ENCODE peak calls at places on chromosomes 11 and 22, in five cellular contexts. Y is left cardiac atrium, P is RWPE2, H is heart right ventricle, N is T-helper 17 cell. W is an unnamed sample.

GRCh38 chr11:14446701-14447169 is 52.9 kb downstream of the COPB1 start:
- ATAC-seq in Y (no peak), P (peak), H (no peak), N (no peak), W (peak)

GRCh38 chr11:114183041-114183511 is 113.1 kb upstream of the NNMT start:
- ATAC-seq in Y (no peak), P (no peak), H (no peak), N (peak), W (no peak)

GRCh38 chr22:49768961-49769690 is 58.5 kb downstream of the BRD1 start:
- ATAC-seq in Y (peak), P (peak), H (peak), N (no peak), W (peak)

GRCh38 chr11:125020342-125020741 is 42.8 kb upstream of the SLC37A2 start:
- ATAC-seq in Y (no peak), P (no peak), H (no peak), N (no peak), W (no peak)

GRCh38 chr22:32080904-32081303 is 37.8 kb downstream of the SLC5A1 start:
- ATAC-seq in Y (peak), P (peak), H (no peak), N (peak), W (peak)

GRCh38 chr11:56331861-56332491 is 13.9 kb upstream of the OR8K1 start:
- ATAC-seq in Y (no peak), P (no peak), H (no peak), N (no peak), W (peak)

GRCh38 chr11:66904561-66904960 is 47.7 kb downstream of the LRFN4 start:
- ATAC-seq in Y (no peak), P (no peak), H (no peak), N (no peak), W (no peak)

GRCh38 chr22:35661377-35661937 is 13.2 kb downstream of the APOL6 start:
- ATAC-seq in Y (peak), P (no peak), H (no peak), N (peak), W (no peak)

W was measured in SK-N-SH treated with all-trans-retinoic acid at 6 μM for 48 hours.